ENCODE peak calls at places on chromosomes 3 and 15, in ten cellular contexts. J, Z, P, S, D, O, G, A, W and N are unnamed samples. For H3K9me3 and H3K4me1, the result is how much of the 10 kb centered on the place peaks cover.

GRCh38 chr3:184230603-184231528 is 1.5 kb downstream of the VWA5B2 start:
- DNase-seq in J (no peak), Z (peak), P (no peak), S (peak), D (no peak), O (peak), G (no peak), A (no peak), W (no peak), N (no peak)

GRCh38 chr3:43014990-43015389 is 35.9 kb downstream of the GASK1A start:
- DNase-seq in J (no peak), Z (no peak), P (no peak), S (no peak), D (no peak), O (no peak), G (peak), A (no peak), W (no peak), N (no peak)

GRCh38 chr3:182793663-182794454 is 555 bp downstream of the ATP11B start:
- DNase-seq in J (peak), Z (peak), P (peak), S (peak), D (peak), O (peak), G (peak), A (no peak), W (peak), N (peak)

GRCh38 chr3:152921351-152921750 is 86.4 kb downstream of the P2RY1 start:
- DNase-seq in J (no peak), Z (no peak), P (no peak), S (no peak), D (no peak), O (no peak), G (no peak), A (no peak), W (no peak), N (no peak)

GRCh38 chr15:67115567-67115966 is 50.2 kb downstream of the SMAD3 start:
- DNase-seq in J (no peak), Z (no peak), P (no peak), S (no peak), D (no peak), O (no peak), G (no peak), A (no peak), W (no peak), N (no peak)

GRCh38 chr3:36679384-36680200 is 84.8 kb downstream of the DCLK3 start:
- DNase-seq in J (peak), Z (peak), P (no peak), S (no peak), D (no peak), O (no peak), G (no peak), A (no peak), W (no peak), N (no peak)

GRCh38 chr3:39810647-39811161 is 1.3 kb downstream of the MYRIP start:
- DNase-seq in J (no peak), Z (no peak), P (no peak), S (peak), D (no peak), O (no peak), G (no peak), A (no peak), W (no peak), N (peak)

GRCh38 chr3:41158947-41159346 is 40.4 kb upstream of the CTNNB1 start:
- DNase-seq in J (no peak), Z (no peak), P (no peak), S (no peak), D (no peak), O (no peak), G (no peak), A (no peak), W (no peak), N (peak)

GRCh38 chr3:41194701-41195100 is 4.6 kb upstream of the CTNNB1 start:
- DNase-seq in J (no peak), Z (no peak), P (no peak), S (no peak), D (no peak), O (no peak), G (no peak), A (no peak), W (no peak), N (no peak)

GRCh38 chr15:45393851-45394250 is 15.5 kb upstream of the GATM start:
- DNase-seq in J (no peak), Z (peak), P (no peak), S (no peak), D (no peak), O (no peak), G (no peak), A (no peak), W (no peak), N (no peak)

GRCh38 chr3:81838455-81838854 is 77.0 kb upstream of the GBE1 start:
- DNase-seq in J (no peak), Z (no peak), P (no peak), S (no peak), D (no peak), O (no peak), G (no peak), A (no peak), W (no peak), N (no peak)

GRCh38 chr3:184789314-184789998 is 22.5 kb upstream of the VPS8 start:
- DNase-seq in J (no peak), Z (no peak), P (no peak), S (no peak), D (no peak), O (no peak), G (no peak), A (no peak), W (no peak), N (no peak)

GRCh38 chr3:183698760-183699159 is 1.2 kb downstream of the YEATS2 start:
- DNase-seq in J (peak), Z (peak), P (no peak), S (peak), D (no peak), O (no peak), G (no peak), A (no peak), W (no peak), N (no peak)

GRCh38 chr15:96515391-96515790 is 184.9 kb downstream of the NR2F2 start:
- DNase-seq in J (no peak), Z (no peak), P (no peak), S (no peak), D (no peak), O (no peak), G (no peak), A (no peak), W (no peak), N (no peak)

GRCh38 chr3:80006315-80006714 is 238.5 kb upstream of the ROBO1 start:
- DNase-seq in J (no peak), Z (no peak), P (no peak), S (no peak), D (no peak), O (no peak), G (no peak), A (no peak), W (no peak), N (no peak)

GRCh38 chr15:62063851-62064635 is 2.7 kb upstream of the C2CD4A start:
- DNase-seq in J (no peak), Z (peak), P (no peak), S (no peak), D (no peak), O (no peak), G (no peak), A (no peak), W (no peak), N (no peak)

GRCh38 chr3:33722626-33723370 is 4.7 kb upstream of the CLASP2 start:
- DNase-seq in J (peak), Z (peak), P (no peak), S (no peak), D (no peak), O (no peak), G (no peak), A (no peak), W (no peak), N (no peak)

GRCh38 chr3:217436-217835 is 20.9 kb downstream of the CHL1 start:
- DNase-seq in J (no peak), Z (no peak), P (no peak), S (no peak), D (no peak), O (no peak), G (no peak), A (no peak), W (no peak), N (no peak)

GRCh38 chr15:79091204-79091867 is 756 bp upstream of the RASGRF1 start:
- DNase-seq in J (peak), Z (peak), P (no peak), S (peak), D (no peak), O (no peak), G (no peak), A (no peak), W (no peak), N (no peak)

GRCh38 chr3:10637342-10637741 is 132.0 kb upstream of the ATP2B2 start:
- DNase-seq in J (no peak), Z (no peak), P (no peak), S (no peak), D (no peak), O (no peak), G (no peak), A (no peak), W (no peak), N (no peak)

GRCh38 chr3:127749787-127750225 is 72.5 kb downstream of the MGLL start:
- DNase-seq in J (no peak), Z (no peak), P (no peak), S (no peak), D (no peak), O (peak), G (no peak), A (no peak), W (no peak), N (no peak)

GRCh38 chr15:73704869-73705645 is 20.9 kb downstream of the CD276 start:
- DNase-seq in J (peak), Z (peak), P (peak), S (peak), D (peak), O (peak), G (peak), A (no peak), W (peak), N (peak)

GRCh38 chr3:17639765-17640164 is 102.7 kb downstream of the TBC1D5 start:
- DNase-seq in J (peak), Z (peak), P (no peak), S (no peak), D (no peak), O (no peak), G (no peak), A (peak), W (no peak), N (no peak)

GRCh38 chr3:76096036-76096435 is 310.7 kb upstream of the ZNF717 start:
- DNase-seq in J (peak), Z (peak), P (no peak), S (no peak), D (no peak), O (no peak), G (no peak), A (no peak), W (no peak), N (no peak)

GRCh38 chr3:105837143-105837740 is 31.6 kb downstream of the CBLB start:
- DNase-seq in J (no peak), Z (no peak), P (no peak), S (no peak), D (no peak), O (no peak), G (no peak), A (no peak), W (no peak), N (no peak)

GRCh38 chr3:70606018-70606417 is 293.6 kb upstream of the MDFIC2 start:
- DNase-seq in J (no peak), Z (no peak), P (no peak), S (no peak), D (no peak), O (no peak), G (no peak), A (no peak), W (no peak), N (no peak)

GRCh38 chr15:75049392-75049791 is 26.0 kb downstream of the PPCDC start:
- DNase-seq in J (peak), Z (no peak), P (peak), S (no peak), D (no peak), O (peak), G (no peak), A (peak), W (peak), N (peak)

GRCh38 chr3:9932843-9933560 is 632 bp upstream of the CRELD1 start:
- DNase-seq in J (peak), Z (peak), P (peak), S (peak), D (peak), O (peak), G (peak), A (peak), W (peak), N (peak)

GRCh38 chr3:105938101-105938500 is 69.3 kb upstream of the CBLB start:
- DNase-seq in J (peak), Z (peak), P (no peak), S (no peak), D (no peak), O (peak), G (no peak), A (no peak), W (no peak), N (no peak)

GRCh38 chr3:174440741-174441587 is 418.2 kb upstream of the NAALADL2 start:
- DNase-seq in J (peak), Z (peak), P (peak), S (peak), D (peak), O (peak), G (peak), A (peak), W (peak), N (peak)

GRCh38 chr15:26634319-26634718 is 138.5 kb downstream of the GABRB3 start:
- DNase-seq in J (no peak), Z (no peak), P (no peak), S (peak), D (no peak), O (no peak), G (no peak), A (no peak), W (no peak), N (no peak)

GRCh38 chr3:25783661-25784512 is 644 bp upstream of the NGLY1 start:
- DNase-seq in J (peak), Z (peak), P (no peak), S (peak), D (peak), O (no peak), G (no peak), A (peak), W (no peak), N (no peak)

GRCh38 chr15:48363474-48363873 is 32.2 kb downstream of the DUT start:
- DNase-seq in J (no peak), Z (no peak), P (no peak), S (no peak), D (no peak), O (no peak), G (no peak), A (no peak), W (no peak), N (no peak)

GRCh38 chr3:188507244-188507720 is 353.3 kb downstream of the LPP start:
- DNase-seq in J (peak), Z (peak), P (no peak), S (no peak), D (no peak), O (no peak), G (no peak), A (no peak), W (no peak), N (no peak)

GRCh38 chr15:34275154-34275553 is 50.3 kb downstream of the EMC4 start:
- DNase-seq in J (peak), Z (peak), P (no peak), S (no peak), D (no peak), O (no peak), G (no peak), A (no peak), W (no peak), N (no peak)

GRCh38 chr3:9087831-9088413 is 124.7 kb upstream of the RAD18 start:
- DNase-seq in J (no peak), Z (no peak), P (no peak), S (no peak), D (no peak), O (no peak), G (no peak), A (no peak), W (no peak), N (no peak)

GRCh38 chr3:29758108-29759020 is 477.5 kb downstream of the RBMS3 start:
- DNase-seq in J (peak), Z (peak), P (no peak), S (no peak), D (no peak), O (no peak), G (no peak), A (no peak), W (no peak), N (no peak)

GRCh38 chr3:118354556-118354955 is 680.1 kb downstream of the IGSF11 start:
- DNase-seq in J (no peak), Z (no peak), P (no peak), S (no peak), D (no peak), O (no peak), G (no peak), A (no peak), W (no peak), N (no peak)
- H3K9me3 ChIP-seq in J (under half), Z (under half), P (under half), S (under half), D (under half), O (under half), G (under half), A (under half), W (under half), N (under half)

GRCh38 chr3:172102123-172102882 is 62.9 kb downstream of the FNDC3B start:
- DNase-seq in J (no peak), Z (no peak), P (no peak), S (no peak), D (no peak), O (no peak), G (peak), A (no peak), W (no peak), N (peak)

GRCh38 chr3:172102883-172103310 is 63.5 kb downstream of the FNDC3B start:
- DNase-seq in J (no peak), Z (no peak), P (no peak), S (no peak), D (no peak), O (no peak), G (no peak), A (no peak), W (no peak), N (no peak)

GRCh38 chr3:172103724-172104123 is 64.3 kb downstream of the FNDC3B start:
- DNase-seq in J (peak), Z (peak), P (no peak), S (no peak), D (no peak), O (no peak), G (no peak), A (no peak), W (no peak), N (no peak)

GRCh38 chr3:172106037-172106559 is 66.7 kb downstream of the FNDC3B start:
- DNase-seq in J (no peak), Z (no peak), P (no peak), S (no peak), D (no peak), O (no peak), G (no peak), A (no peak), W (no peak), N (no peak)

GRCh38 chr3:172104471-172105072 is 65.2 kb downstream of the FNDC3B start:
- DNase-seq in J (no peak), Z (no peak), P (no peak), S (peak), D (no peak), O (no peak), G (no peak), A (no peak), W (no peak), N (peak)
- H3K4me1 ChIP-seq in J (under half), Z (half or more), P (half or more), S (under half), D (half or more), O (under half), G (half or more), A (half or more), W (half or more), N (under half)

DNA sequence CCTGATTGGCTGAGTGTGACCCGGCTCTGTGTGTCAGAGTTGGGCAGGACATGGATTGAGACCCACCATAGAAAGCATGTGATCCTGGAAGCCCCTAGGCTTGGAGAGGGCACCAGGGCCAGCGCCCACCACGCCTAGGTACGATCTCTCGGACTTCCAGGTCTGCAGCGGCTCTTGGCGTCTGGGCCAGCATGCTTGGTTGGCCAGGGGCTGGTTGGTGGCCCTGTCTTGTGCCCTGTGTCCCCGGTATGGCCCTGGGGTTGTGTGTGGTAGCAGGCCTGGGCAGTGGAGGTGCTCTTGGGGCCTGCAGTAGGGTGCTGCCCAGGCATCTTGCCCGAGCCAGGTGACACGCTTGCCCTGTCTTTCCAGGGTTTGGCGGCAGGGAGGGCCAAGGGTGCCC is 210.6 kb downstream of the UBE3A start:
- DNase-seq in J (no peak), Z (no peak), P (no peak), S (no peak), D (no peak), O (no peak), G (no peak), A (no peak), W (no peak), N (no peak)
- H3K9me3 ChIP-seq in J (half or more), Z (under half), P (under half), S (under half), D (under half), O (under half), G (under half), A (under half), W (under half), N (under half)

GRCh38 chr3:100226712-100227429 is 33.9 kb upstream of the TBC1D23 start:
- DNase-seq in J (peak), Z (peak), P (no peak), S (no peak), D (no peak), O (no peak), G (no peak), A (no peak), W (no peak), N (no peak)
- H3K4me1 ChIP-seq in J (under half), Z (under half), P (under half), S (under half), D (under half), O (under half), G (under half), A (under half), W (under half), N (under half)